ENCODE peak calls at places on chromosomes 6 and 20, in eight cellular contexts. One of them, this sample, is unnamed.

GRCh38 chr6:46926481-46926880 is 4.7 kb upstream of the ADGRF5 start:
- DNase-seq in fibroblast of lung: no peak
- DNase-seq in mammary epithelial cell: no peak
- DNase-seq in astrocyte of the spinal cord: no peak
- DNase-seq in tibial artery: no peak
- DNase-seq in cardiac muscle cell: no peak
- DNase-seq in hepatocyte: no peak
- DNase-seq in tibial nerve: no peak
- DNase-seq in this sample: peak; percentile 23

GRCh38 chr6:135358251-135358821 is 139.2 kb downstream of the AHI1 start:
- DNase-seq in fibroblast of lung: peak; percentile 88
- DNase-seq in mammary epithelial cell: peak; percentile 65
- DNase-seq in astrocyte of the spinal cord: peak; percentile 95
- DNase-seq in tibial artery: no peak
- DNase-seq in cardiac muscle cell: no peak
- DNase-seq in hepatocyte: no peak
- DNase-seq in tibial nerve: no peak
- DNase-seq in this sample: peak; percentile 84

GRCh38 chr20:6058684-6059295 is 4.9 kb upstream of the LRRN4 start:
- DNase-seq in fibroblast of lung: no peak
- DNase-seq in mammary epithelial cell: no peak
- DNase-seq in astrocyte of the spinal cord: no peak
- DNase-seq in tibial artery: no peak
- DNase-seq in cardiac muscle cell: peak; percentile 75
- DNase-seq in hepatocyte: peak; percentile 38
- DNase-seq in tibial nerve: no peak
- DNase-seq in this sample: no peak

GRCh38 chr6:81865712-81866111 is 113.2 kb upstream of the TENT5A start:
- DNase-seq in fibroblast of lung: peak; percentile 85
- DNase-seq in mammary epithelial cell: peak; percentile 23
- DNase-seq in astrocyte of the spinal cord: peak; percentile 77
- DNase-seq in tibial artery: no peak
- DNase-seq in cardiac muscle cell: no peak
- DNase-seq in hepatocyte: peak; percentile 25
- DNase-seq in tibial nerve: no peak
- DNase-seq in this sample: peak; percentile 59

GRCh38 chr20:4637081-4637797 is 84.5 kb upstream of the PRND start:
- DNase-seq in fibroblast of lung: no peak
- DNase-seq in mammary epithelial cell: peak; percentile 62
- DNase-seq in astrocyte of the spinal cord: no peak
- DNase-seq in tibial artery: no peak
- DNase-seq in cardiac muscle cell: no peak
- DNase-seq in hepatocyte: peak; percentile 19
- DNase-seq in tibial nerve: no peak
- DNase-seq in this sample: peak; percentile 60

GRCh38 chr6:41032830-41033229 is 6.2 kb downstream of the UNC5CL start:
- DNase-seq in fibroblast of lung: no peak
- DNase-seq in mammary epithelial cell: no peak
- DNase-seq in astrocyte of the spinal cord: no peak
- DNase-seq in tibial artery: no peak
- DNase-seq in cardiac muscle cell: no peak
- DNase-seq in hepatocyte: no peak
- DNase-seq in tibial nerve: no peak
- DNase-seq in this sample: no peak

GRCh38 chr6:79353226-79353625 is 118.7 kb upstream of the HMGN3 start:
- DNase-seq in fibroblast of lung: no peak
- DNase-seq in mammary epithelial cell: no peak
- DNase-seq in astrocyte of the spinal cord: no peak
- DNase-seq in tibial artery: no peak
- DNase-seq in cardiac muscle cell: no peak
- DNase-seq in hepatocyte: no peak
- DNase-seq in tibial nerve: no peak
- DNase-seq in this sample: peak; percentile 40

GRCh38 chr20:44598413-44599290 is 16.3 kb downstream of the PKIG start:
- DNase-seq in fibroblast of lung: peak; percentile 28
- DNase-seq in mammary epithelial cell: no peak
- DNase-seq in astrocyte of the spinal cord: no peak
- DNase-seq in tibial artery: peak; percentile 53
- DNase-seq in cardiac muscle cell: no peak
- DNase-seq in hepatocyte: no peak
- DNase-seq in tibial nerve: no peak
- DNase-seq in this sample: no peak

GRCh38 chr6:79028641-79029314 is 49.3 kb downstream of the PHIP start:
- DNase-seq in fibroblast of lung: no peak
- DNase-seq in mammary epithelial cell: no peak
- DNase-seq in astrocyte of the spinal cord: no peak
- DNase-seq in tibial artery: no peak
- DNase-seq in cardiac muscle cell: no peak
- DNase-seq in hepatocyte: no peak
- DNase-seq in tibial nerve: no peak
- DNase-seq in this sample: no peak

GRCh38 chr6:137830562-137830961 is 36.5 kb upstream of the TNFAIP3 start:
- DNase-seq in fibroblast of lung: no peak
- DNase-seq in mammary epithelial cell: no peak
- DNase-seq in astrocyte of the spinal cord: peak; percentile 36
- DNase-seq in tibial artery: no peak
- DNase-seq in cardiac muscle cell: no peak
- DNase-seq in hepatocyte: no peak
- DNase-seq in tibial nerve: no peak
- DNase-seq in this sample: no peak

GRCh38 chr6:23180504-23181293 is 611.3 kb downstream of the HDGFL1 start:
- DNase-seq in fibroblast of lung: peak; percentile 94
- DNase-seq in mammary epithelial cell: no peak
- DNase-seq in astrocyte of the spinal cord: peak; percentile 86
- DNase-seq in tibial artery: no peak
- DNase-seq in cardiac muscle cell: peak; percentile 48
- DNase-seq in hepatocyte: peak; percentile 51
- DNase-seq in tibial nerve: no peak
- DNase-seq in this sample: peak; percentile 13

GRCh38 chr20:1912056-1912455 is 16.8 kb downstream of the SIRPA start:
- DNase-seq in fibroblast of lung: no peak
- DNase-seq in mammary epithelial cell: peak; percentile 70
- DNase-seq in astrocyte of the spinal cord: no peak
- DNase-seq in tibial artery: no peak
- DNase-seq in cardiac muscle cell: no peak
- DNase-seq in hepatocyte: no peak
- DNase-seq in tibial nerve: no peak
- DNase-seq in this sample: peak; percentile 70

GRCh38 chr20:1108437-1108920 is 9.9 kb upstream of the PSMF1 start:
- DNase-seq in fibroblast of lung: peak; percentile 25
- DNase-seq in mammary epithelial cell: peak; percentile 24
- DNase-seq in astrocyte of the spinal cord: peak; percentile 17
- DNase-seq in tibial artery: peak; percentile 54
- DNase-seq in cardiac muscle cell: peak; percentile 65
- DNase-seq in hepatocyte: peak; percentile 67
- DNase-seq in tibial nerve: peak; percentile 51
- DNase-seq in this sample: peak; percentile 50

GRCh38 chr6:140073456-140073855 is 699.0 kb upstream of the CITED2 start:
- DNase-seq in fibroblast of lung: peak; percentile 91
- DNase-seq in mammary epithelial cell: peak; percentile 19
- DNase-seq in astrocyte of the spinal cord: no peak
- DNase-seq in tibial artery: no peak
- DNase-seq in cardiac muscle cell: no peak
- DNase-seq in hepatocyte: peak; percentile 35
- DNase-seq in tibial nerve: no peak
- DNase-seq in this sample: peak; percentile 67

GRCh38 chr6:958531-958930 is 265.6 kb upstream of the EXOC2 start:
- DNase-seq in fibroblast of lung: peak; percentile 88
- DNase-seq in mammary epithelial cell: peak; percentile 6
- DNase-seq in astrocyte of the spinal cord: peak; percentile 80
- DNase-seq in tibial artery: no peak
- DNase-seq in cardiac muscle cell: no peak
- DNase-seq in hepatocyte: peak; percentile 19
- DNase-seq in tibial nerve: no peak
- DNase-seq in this sample: peak; percentile 15

GRCh38 chr6:35343835-35344550 is 1.6 kb downstream of the PPARD start:
- DNase-seq in fibroblast of lung: no peak
- DNase-seq in mammary epithelial cell: no peak
- DNase-seq in astrocyte of the spinal cord: no peak
- DNase-seq in tibial artery: no peak
- DNase-seq in cardiac muscle cell: no peak
- DNase-seq in hepatocyte: no peak
- DNase-seq in tibial nerve: no peak
- DNase-seq in this sample: no peak

GRCh38 chr6:37059344-37060194 is 54.1 kb downstream of the FGD2 start:
- DNase-seq in fibroblast of lung: peak; percentile 95
- DNase-seq in mammary epithelial cell: peak; percentile 98
- DNase-seq in astrocyte of the spinal cord: peak; percentile 94
- DNase-seq in tibial artery: peak; percentile 73
- DNase-seq in cardiac muscle cell: peak; percentile 70
- DNase-seq in hepatocyte: peak; percentile 90
- DNase-seq in tibial nerve: peak; percentile 52
- DNase-seq in this sample: peak; percentile 98

GRCh38 chr20:32021091-32021490 is 10.9 kb downstream of the CCM2L start:
- DNase-seq in fibroblast of lung: no peak
- DNase-seq in mammary epithelial cell: no peak
- DNase-seq in astrocyte of the spinal cord: no peak
- DNase-seq in tibial artery: no peak
- DNase-seq in cardiac muscle cell: no peak
- DNase-seq in hepatocyte: no peak
- DNase-seq in tibial nerve: no peak
- DNase-seq in this sample: no peak

GRCh38 chr6:166330612-166331011 is 11.7 kb downstream of the SFT2D1 start:
- DNase-seq in fibroblast of lung: peak; percentile 42
- DNase-seq in mammary epithelial cell: no peak
- DNase-seq in astrocyte of the spinal cord: peak; percentile 45
- DNase-seq in tibial artery: no peak
- DNase-seq in cardiac muscle cell: peak; percentile 51
- DNase-seq in hepatocyte: peak; percentile 41
- DNase-seq in tibial nerve: no peak
- DNase-seq in this sample: peak; percentile 28
- H3K4me3 ChIP-seq in fibroblast of lung: no peak overlapping the region
- H3K4me3 ChIP-seq in mammary epithelial cell: no peak overlapping the region
- H3K4me3 ChIP-seq in astrocyte of the spinal cord: no peak overlapping the region
- H3K4me3 ChIP-seq in tibial artery: no peak overlapping the region
- H3K4me3 ChIP-seq in cardiac muscle cell: no peak overlapping the region
- H3K4me3 ChIP-seq in hepatocyte: no peak overlapping the region
- H3K4me3 ChIP-seq in tibial nerve: no peak overlapping the region
- H3K4me3 ChIP-seq in this sample: no peak overlapping the region

GRCh38 chr20:38725458-38725958 is 1.2 kb downstream of the SLC32A1 start:
- DNase-seq in fibroblast of lung: no peak
- DNase-seq in mammary epithelial cell: no peak
- DNase-seq in astrocyte of the spinal cord: no peak
- DNase-seq in tibial artery: no peak
- DNase-seq in cardiac muscle cell: no peak
- DNase-seq in hepatocyte: no peak
- DNase-seq in tibial nerve: no peak
- DNase-seq in this sample: no peak

GRCh38 chr20:38725959-38726848 is 1.9 kb downstream of the SLC32A1 start:
- DNase-seq in fibroblast of lung: peak; percentile 34
- DNase-seq in mammary epithelial cell: no peak
- DNase-seq in astrocyte of the spinal cord: no peak
- DNase-seq in tibial artery: no peak
- DNase-seq in cardiac muscle cell: peak; percentile 84
- DNase-seq in hepatocyte: peak; percentile 48
- DNase-seq in tibial nerve: no peak
- DNase-seq in this sample: peak; percentile 36

GRCh38 chr20:38727602-38728236 is 3.4 kb downstream of the SLC32A1 start:
- DNase-seq in fibroblast of lung: no peak
- DNase-seq in mammary epithelial cell: no peak
- DNase-seq in astrocyte of the spinal cord: no peak
- DNase-seq in tibial artery: no peak
- DNase-seq in cardiac muscle cell: no peak
- DNase-seq in hepatocyte: no peak
- DNase-seq in tibial nerve: no peak
- DNase-seq in this sample: no peak

GRCh38 chr20:38728237-38728761 is 4.0 kb downstream of the SLC32A1 start:
- DNase-seq in fibroblast of lung: no peak
- DNase-seq in mammary epithelial cell: no peak
- DNase-seq in astrocyte of the spinal cord: no peak
- DNase-seq in tibial artery: no peak
- DNase-seq in cardiac muscle cell: no peak
- DNase-seq in hepatocyte: no peak
- DNase-seq in tibial nerve: no peak
- DNase-seq in this sample: no peak

DNA sequence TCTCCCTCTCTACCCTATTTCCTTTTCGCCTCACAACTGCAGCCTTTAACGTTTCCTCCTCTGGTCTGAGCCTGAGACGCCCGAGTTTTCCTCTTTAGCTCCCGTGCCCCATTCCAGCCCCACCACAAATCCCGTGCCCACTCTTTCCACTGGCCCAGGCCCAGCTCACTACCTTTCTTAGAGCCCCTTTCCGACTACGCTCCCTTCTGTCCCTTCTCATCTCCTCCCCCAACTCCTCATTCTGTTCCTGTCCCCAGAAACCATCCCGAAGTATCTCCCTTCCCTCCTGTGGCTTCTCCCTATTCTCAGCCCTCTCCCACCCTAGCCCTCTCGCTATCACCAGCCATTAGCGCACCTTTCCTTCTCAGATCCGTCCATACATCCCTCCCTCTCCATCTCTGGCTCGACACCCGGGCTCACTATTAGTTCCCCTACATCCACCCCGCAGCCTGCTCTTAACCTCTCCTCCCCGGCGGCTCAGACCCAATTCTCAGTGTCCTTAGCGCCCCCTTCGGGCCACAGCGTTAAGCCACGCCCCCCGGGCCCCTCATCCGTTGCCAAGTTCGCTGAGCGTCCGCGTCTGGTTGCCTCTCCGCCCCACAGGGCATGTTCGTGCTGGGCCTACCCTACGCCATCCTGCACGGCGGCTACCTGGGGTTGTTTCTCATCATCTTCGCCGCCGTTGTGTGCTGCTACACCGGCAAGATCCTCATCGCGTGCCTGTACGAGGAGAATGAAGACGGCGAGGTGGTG is 2.7 kb downstream of the SLC32A1 start:
- DNase-seq in fibroblast of lung: peak; percentile 15
- DNase-seq in mammary epithelial cell: no peak
- DNase-seq in astrocyte of the spinal cord: no peak
- DNase-seq in tibial artery: no peak
- DNase-seq in cardiac muscle cell: peak; percentile 88
- DNase-seq in hepatocyte: no peak
- DNase-seq in tibial nerve: no peak
- DNase-seq in this sample: no peak
- TF ChIP-seq CTCF in fibroblast of lung: no peak
- TF ChIP-seq CTCF in mammary epithelial cell: peak; percentile 10
- TF ChIP-seq CTCF in astrocyte of the spinal cord: peak; percentile 29
- TF ChIP-seq CTCF in tibial artery: no peak
- TF ChIP-seq CTCF in cardiac muscle cell: peak; percentile 42
- TF ChIP-seq CTCF in hepatocyte: peak; percentile 23
- TF ChIP-seq CTCF in tibial nerve: no peak
- TF ChIP-seq CTCF in this sample: no peak

DNA sequence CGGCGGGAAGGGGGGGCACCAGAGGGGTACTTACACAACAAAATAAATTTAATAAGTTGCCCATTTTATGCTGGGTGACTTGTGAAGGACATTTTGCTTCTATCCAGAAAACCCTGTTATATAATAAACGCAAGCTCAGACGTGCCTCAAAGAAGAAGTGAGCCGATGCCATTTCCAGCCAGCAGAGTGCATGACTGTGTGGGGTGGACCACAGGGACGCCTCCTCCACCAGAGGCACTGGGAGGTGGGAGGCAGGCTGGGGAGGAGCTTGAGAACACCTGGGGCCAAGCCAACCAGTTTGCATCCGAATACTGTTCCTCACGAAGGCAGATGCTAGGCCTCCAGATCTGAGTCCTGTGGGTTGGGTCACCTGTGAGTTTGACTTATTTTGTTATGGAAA is 363.9 kb downstream of the RNGTT start:
- DNase-seq in fibroblast of lung: no peak
- DNase-seq in mammary epithelial cell: no peak
- DNase-seq in astrocyte of the spinal cord: no peak
- DNase-seq in tibial artery: no peak
- DNase-seq in cardiac muscle cell: no peak
- DNase-seq in hepatocyte: no peak
- DNase-seq in tibial nerve: no peak
- DNase-seq in this sample: no peak
- H3K4me3 ChIP-seq in fibroblast of lung: no peak overlapping the region
- H3K4me3 ChIP-seq in mammary epithelial cell: no peak overlapping the region
- H3K4me3 ChIP-seq in astrocyte of the spinal cord: no peak overlapping the region
- H3K4me3 ChIP-seq in tibial artery: no peak overlapping the region
- H3K4me3 ChIP-seq in cardiac muscle cell: no peak overlapping the region
- H3K4me3 ChIP-seq in hepatocyte: no peak overlapping the region
- H3K4me3 ChIP-seq in tibial nerve: no peak overlapping the region
- H3K4me3 ChIP-seq in this sample: no peak overlapping the region

GRCh38 chr6:29722773-29723665 is at the start of gene HLA-F:
- DNase-seq in fibroblast of lung: peak; percentile 59
- DNase-seq in mammary epithelial cell: peak; percentile 96
- DNase-seq in astrocyte of the spinal cord: peak; percentile 66
- DNase-seq in tibial artery: peak; percentile 94
- DNase-seq in cardiac muscle cell: peak; percentile 81
- DNase-seq in hepatocyte: peak; percentile 83
- DNase-seq in tibial nerve: peak; percentile 93
- DNase-seq in this sample: peak; percentile 86
- TF ChIP-seq CTCF in fibroblast of lung: no peak
- TF ChIP-seq CTCF in mammary epithelial cell: no peak
- TF ChIP-seq CTCF in astrocyte of the spinal cord: no peak
- TF ChIP-seq CTCF in tibial artery: no peak
- TF ChIP-seq CTCF in cardiac muscle cell: peak; percentile 18
- TF ChIP-seq CTCF in hepatocyte: no peak
- TF ChIP-seq CTCF in tibial nerve: no peak
- TF ChIP-seq CTCF in this sample: no peak